ENCODE peak calls at places on chromosomes 3 and 15, in five cellular contexts. H is H9, N is endodermal cell, R is kidney epithelial cell, K is thyroid gland. T is an unnamed sample.

GRCh38 chr3:153829596-153830170 is 291.5 kb upstream of the ARHGEF26 start:
- DNase-seq in H (no peak), N (no peak), R (no peak), K (no peak), T (no peak)

GRCh38 chr3:52873433-52874159 is 23.8 kb downstream of the STIMATE start:
- DNase-seq in H (no peak), N (peak; percentile 54), R (no peak), K (no peak), T (no peak)

GRCh38 chr15:76206325-76206976 is 104.8 kb downstream of the ETFA start:
- DNase-seq in H (no peak), N (no peak), R (peak; percentile 42), K (peak; percentile 92), T (no peak)

GRCh38 chr3:189563841-189564563 is 67.2 kb upstream of the TP63 start:
- DNase-seq in H (no peak), N (no peak), R (peak; percentile 94), K (no peak), T (no peak)

GRCh38 chr15:66955871-66956585 is 109.4 kb upstream of the SMAD3 start:
- DNase-seq in H (no peak), N (no peak), R (peak; percentile 78), K (no peak), T (no peak)

GRCh38 chr3:125294414-125294813 is 80.7 kb downstream of the ZNF148 start:
- DNase-seq in H (no peak), N (no peak), R (no peak), K (no peak), T (no peak)

GRCh38 chr3:174951023-174951422 is 91.9 kb downstream of the NAALADL2 start:
- DNase-seq in H (no peak), N (no peak), R (peak; percentile 42), K (no peak), T (no peak)

GRCh38 chr3:104132566-104132997 is 1234.1 kb upstream of the ALCAM start:
- DNase-seq in H (no peak), N (no peak), R (no peak), K (no peak), T (no peak)

GRCh38 chr3:113695818-113696645 is at the start of gene USF3:
- DNase-seq in H (peak; percentile 75), N (peak; percentile 89), R (no peak), K (peak; percentile 77), T (peak; percentile 83)

GRCh38 chr3:44114142-44114541 is 127.5 kb upstream of the TOPAZ1 start:
- DNase-seq in H (peak; percentile 87), N (peak; percentile 93), R (no peak), K (peak; percentile 33), T (peak; percentile 7)

GRCh38 chr3:46947981-46948791 is 28.4 kb downstream of the CCDC12 start:
- DNase-seq in H (no peak), N (peak; percentile 83), R (no peak), K (peak; percentile 58), T (peak; percentile 65)

GRCh38 chr15:57462391-57462790 is 86.1 kb downstream of the CGNL1 start:
- DNase-seq in H (no peak), N (no peak), R (no peak), K (no peak), T (no peak)

GRCh38 chr15:39431371-39431770 is 149.5 kb upstream of the THBS1 start:
- DNase-seq in H (no peak), N (no peak), R (no peak), K (no peak), T (no peak)

GRCh38 chr15:55253580-55253979 is 36.0 kb downstream of the RAB27A start:
- DNase-seq in H (no peak), N (no peak), R (no peak), K (no peak), T (no peak)

GRCh38 chr3:86969500-86970189 is 21.3 kb downstream of the VGLL3 start:
- DNase-seq in H (peak; percentile 51), N (peak; percentile 82), R (no peak), K (peak; percentile 23), T (no peak)

GRCh38 chr3:32077260-32078084 is 28.9 kb upstream of the GPD1L start:
- DNase-seq in H (no peak), N (no peak), R (no peak), K (no peak), T (no peak)

GRCh38 chr3:130473416-130473815 is 43.6 kb upstream of the COL6A6 start:
- DNase-seq in H (no peak), N (no peak), R (no peak), K (no peak), T (no peak)

GRCh38 chr3:101848754-101849713 is at the start of gene NFKBIZ:
- DNase-seq in H (peak; percentile 94), N (peak; percentile 96), R (peak; percentile 67), K (peak; percentile 99), T (peak; percentile 95)

GRCh38 chr15:99729920-99730319 is 3.3 kb downstream of the LYSMD4 start:
- DNase-seq in H (no peak), N (peak; percentile 79), R (no peak), K (no peak), T (no peak)

GRCh38 chr3:142489572-142490323 is 41.9 kb upstream of the XRN1 start:
- DNase-seq in H (no peak), N (no peak), R (no peak), K (no peak), T (no peak)

GRCh38 chr3:64108281-64108680 is 85.0 kb upstream of the PSMD6 start:
- DNase-seq in H (no peak), N (no peak), R (no peak), K (no peak), T (no peak)

GRCh38 chr3:46708401-46709146 is 7.4 kb downstream of the TMIE start:
- DNase-seq in H (no peak), N (peak; percentile 47), R (no peak), K (no peak), T (no peak)

GRCh38 chr3:195911946-195912270 is 3.6 kb upstream of the TNK2 start:
- DNase-seq in H (peak; percentile 45), N (peak; percentile 74), R (no peak), K (no peak), T (no peak)

GRCh38 chr3:161274691-161275298 is 53.7 kb downstream of the NMD3 start:
- DNase-seq in H (peak; percentile 43), N (peak; percentile 66), R (no peak), K (peak; percentile 9), T (peak; percentile 2)

GRCh38 chr3:60017631-60018030 is 967.8 kb upstream of the CFAP20DC start:
- DNase-seq in H (no peak), N (no peak), R (peak; percentile 45), K (no peak), T (no peak)

GRCh38 chr3:115423170-115423569 is 200.1 kb upstream of the GAP43 start:
- DNase-seq in H (no peak), N (no peak), R (no peak), K (no peak), T (no peak)

GRCh38 chr15:50945725-50946124 is 37.2 kb downstream of the AP4E1 start:
- DNase-seq in H (no peak), N (no peak), R (no peak), K (no peak), T (no peak)

GRCh38 chr3:37256447-37256846 is 82.1 kb upstream of the LRRFIP2 start:
- DNase-seq in H (no peak), N (no peak), R (no peak), K (no peak), T (no peak)
- TF ChIP-seq CTCF in H (peak; percentile 47), N (peak; percentile 64), R (peak; percentile 23), K (no peak), T (no peak)

DNA sequence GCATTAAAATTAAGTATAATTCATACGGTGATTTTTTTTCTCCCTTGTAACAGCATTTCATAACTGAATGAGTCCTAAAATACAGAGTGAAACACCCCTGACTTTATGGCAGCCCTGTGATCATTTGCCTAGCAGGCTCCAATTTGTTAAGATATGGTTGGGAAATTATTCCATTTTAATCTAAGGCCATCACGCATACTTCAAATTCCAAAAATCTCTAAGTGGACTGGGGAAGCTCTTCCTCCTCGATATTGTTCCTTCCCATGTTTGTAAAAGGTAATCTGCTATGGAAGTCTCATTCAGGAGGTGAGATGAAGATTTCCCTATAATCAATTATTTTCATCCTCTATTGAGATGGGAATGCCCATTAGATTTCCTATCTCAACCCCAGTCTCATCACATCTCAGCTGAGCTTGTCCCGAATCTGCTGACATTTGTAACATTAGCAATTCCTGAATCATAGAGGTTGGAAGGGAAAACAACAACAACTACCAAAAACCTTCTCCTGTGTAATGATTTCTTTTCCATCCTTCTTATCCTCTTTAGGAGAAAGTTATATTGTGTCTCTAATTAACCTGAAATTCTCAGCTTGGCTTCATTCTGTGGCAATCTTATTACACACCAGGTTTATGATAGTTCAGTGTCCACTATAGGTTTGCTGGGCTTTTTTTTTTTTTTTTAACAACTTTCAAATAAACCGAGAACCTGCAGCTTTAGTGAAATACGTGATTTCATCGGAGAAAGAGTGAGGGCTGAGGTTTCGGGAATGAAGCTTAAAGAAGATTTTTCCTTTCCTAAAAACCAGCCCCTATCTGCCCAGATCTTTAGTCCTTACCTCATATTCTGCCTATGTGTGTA is 2.2 kb upstream of the NR2F2 start:
- DNase-seq in H (no peak), N (no peak), R (no peak), K (no peak), T (no peak)
- H3K27me3 ChIP-seq in H (peaks cover 82% of the 10 kb centered on the region), N (peaks cover 90% of the 10 kb centered on the region), R (no peaks in the 10 kb centered on the region), K (no peaks in the 10 kb centered on the region), T (peaks cover 87% of the 10 kb centered on the region)

GRCh38 chr3:48656061-48656840 is 6.4 kb downstream of the CELSR3 start:
- DNase-seq in H (peak; percentile 94), N (peak; percentile 97), R (peak; percentile 43), K (peak; percentile 96), T (peak; percentile 68)
- TF ChIP-seq CTCF in H (peak; percentile 86), N (peak; percentile 89), R (peak; percentile 27), K (peak; percentile 76), T (peak; percentile 73)

GRCh38 chr15:32715276-32715675 is 2.5 kb upstream of the GREM1 start:
- DNase-seq in H (no peak), N (no peak), R (peak; percentile 56), K (no peak), T (no peak)

GRCh38 chr15:32718082-32718821 is 448 bp downstream of the GREM1 start:
- DNase-seq in H (peak; percentile 49), N (peak; percentile 78), R (no peak), K (peak; percentile 4), T (no peak)

GRCh38 chr15:32717290-32718081 is at the start of gene GREM1:
- DNase-seq in H (peak; percentile 55), N (peak; percentile 89), R (no peak), K (no peak), T (no peak)

GRCh38 chr15:32716960-32717289 is 879 bp upstream of the GREM1 start:
- DNase-seq in H (no peak), N (no peak), R (no peak), K (no peak), T (no peak)

DNA sequence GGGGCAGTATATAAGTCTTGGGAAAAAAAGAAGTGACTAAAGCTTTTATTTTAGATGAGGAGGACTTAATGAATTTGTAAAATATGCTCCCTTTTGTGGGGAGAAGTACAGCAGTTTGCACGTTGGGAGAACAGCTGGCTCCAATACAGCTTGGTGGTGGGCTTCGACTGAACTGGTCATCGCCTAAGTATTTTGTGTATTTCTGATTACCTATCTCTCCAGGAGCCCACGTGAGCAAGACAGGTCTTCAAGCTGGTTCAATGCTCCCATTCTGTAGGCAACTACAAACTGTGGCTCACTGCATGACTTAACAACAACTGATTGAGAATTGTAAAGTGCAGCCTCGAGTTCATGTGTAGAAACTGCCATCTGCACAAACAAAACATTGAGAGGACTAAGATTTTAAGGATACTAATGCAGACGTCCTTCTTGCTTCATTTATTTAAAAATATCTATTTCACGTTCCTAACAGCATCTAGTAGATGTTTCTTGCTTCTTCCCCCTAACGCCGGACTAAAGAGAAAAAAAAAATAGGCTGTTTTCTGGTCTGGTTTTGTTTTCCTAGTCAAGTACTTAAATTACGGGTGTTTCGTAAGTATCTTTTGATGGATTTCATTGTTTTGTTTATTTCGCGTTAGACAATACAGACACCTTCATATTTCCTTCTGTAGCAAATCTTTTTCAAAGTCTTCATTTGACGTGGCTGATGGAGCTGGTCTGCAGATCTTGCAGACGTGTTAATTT is 1.4 kb upstream of the GREM1 start:
- DNase-seq in H (no peak), N (no peak), R (no peak), K (no peak), T (no peak)
- H3K27me3 ChIP-seq in H (peaks cover 50% of the 10 kb centered on the region), N (peaks cover 73% of the 10 kb centered on the region), R (peaks cover 10% of the 10 kb centered on the region), K (peaks cover 16% of the 10 kb centered on the region), T (peaks cover 81% of the 10 kb centered on the region)